ENCODE peak calls at places on chromosomes 13 and 19, in ten cellular contexts. V is heart right ventricle; P is stimulated activated naive CD8-positive, alpha-beta T cell treated with anti-CD3 and anti-CD28 coated beads, Interleukin-15, Interleukin-2, amounts not matched to agents 100 U/mL and 50 U/mL, for 24 hours; E is choroid plexus epithelial cell; T is putamen; G is NCI-H1048; X is cardiac fibroblast; S is ureter; Y is NCI-H187; F is RWPE1. Q is an unnamed sample.

GRCh38 chr13:50543767-50544166 is 299.7 kb downstream of the DLEU7 start:
- DNase-seq in Y (no peak), E (peak; percentile 91), F (no peak), X (peak; percentile 75), V (no peak), P (no peak), T (no peak), S (no peak), G (no peak), Q (no peak)

GRCh38 chr19:39568604-39569003 is 28.6 kb upstream of the EID2 start:
- DNase-seq in P (no peak), E (peak; percentile 11), Y (no peak), V (no peak), T (no peak), F (no peak), X (no peak), S (no peak), G (no peak), Q (no peak)

GRCh38 chr13:110316196-110316595 is 9.1 kb downstream of the COL4A2 start:
- DNase-seq in S (no peak), P (no peak), X (no peak), F (no peak), V (no peak), T (no peak), E (no peak), Y (no peak), G (no peak), Q (no peak)

GRCh38 chr13:21668665-21669599 is 1.9 kb upstream of the FGF9 start:
- DNase-seq in Y (peak; percentile 36), G (no peak), S (no peak), F (no peak), T (no peak), V (no peak), X (peak; percentile 32), P (peak; percentile 52), E (peak; percentile 23), Q (no peak)

GRCh38 chr13:99346328-99347070 is 39.3 kb upstream of the GPR183 start:
- DNase-seq in X (no peak), P (no peak), E (no peak), S (no peak), Y (no peak), G (no peak), V (no peak), T (no peak), F (no peak), Q (no peak)

GRCh38 chr13:28953714-28954113 is 133.6 kb downstream of the MTUS2 start:
- DNase-seq in F (no peak), E (no peak), Y (no peak), S (no peak), T (no peak), X (no peak), P (no peak), V (no peak), G (no peak), Q (no peak)

GRCh38 chr19:45254044-45254531 is 3.0 kb downstream of the MARK4 start:
- DNase-seq in Y (no peak), E (no peak), S (no peak), P (no peak), X (no peak), G (no peak), F (no peak), T (no peak), V (no peak), Q (no peak)

GRCh38 chr19:45999653-46000121 is 4.4 kb downstream of the CCDC61 start:
- DNase-seq in S (no peak), E (peak; percentile 14), G (no peak), F (no peak), Y (no peak), P (peak; percentile 36), T (peak; percentile 62), V (no peak), X (peak; percentile 21), Q (no peak)

GRCh38 chr19:1040476-1041271 is 767 bp downstream of the ABCA7 start:
- DNase-seq in X (peak; percentile 95), V (peak; percentile 92), T (peak; percentile 92), F (peak; percentile 99), E (peak; percentile 97), Y (peak; percentile 90), S (peak; percentile 89), P (peak; percentile 91), G (peak; percentile 84), Q (peak; percentile 95)

GRCh38 chr13:82356667-82357066 is 1525.6 kb downstream of the SLITRK1 start:
- DNase-seq in T (no peak), S (no peak), G (no peak), Y (no peak), E (peak; percentile 39), P (no peak), X (peak; percentile 18), F (no peak), V (no peak), Q (no peak)

GRCh38 chr19:28619842-28620429 is 593.0 kb downstream of the UQCRFS1 start:
- DNase-seq in E (no peak), X (no peak), F (no peak), T (no peak), V (no peak), G (no peak), Y (no peak), S (no peak), P (no peak), Q (no peak)

GRCh38 chr19:38030681-38031422 is 123.8 kb downstream of the SIPA1L3 start:
- DNase-seq in E (no peak), G (no peak), T (no peak), F (no peak), Y (no peak), S (no peak), V (no peak), X (no peak), P (no peak), Q (no peak)

GRCh38 chr13:60178327-60178726 is 14.6 kb upstream of the DIAPH3 start:
- DNase-seq in X (no peak), S (no peak), T (no peak), G (no peak), P (no peak), E (no peak), V (no peak), Y (no peak), F (no peak), Q (no peak)

GRCh38 chr13:62626771-62627170 is 1211.1 kb upstream of the PCDH20 start:
- DNase-seq in S (no peak), V (no peak), G (no peak), P (no peak), F (no peak), E (peak; percentile 19), T (no peak), Y (no peak), X (no peak), Q (no peak)

GRCh38 chr13:96544965-96545364 is 449.3 kb downstream of the OXGR1 start:
- DNase-seq in G (no peak), T (no peak), X (no peak), F (no peak), S (no peak), V (no peak), P (no peak), Y (no peak), E (no peak), Q (no peak)

GRCh38 chr13:50400930-50401553 is 385.8 kb downstream of the KCNRG start:
- DNase-seq in E (peak; percentile 83), V (no peak), S (no peak), Y (no peak), T (peak; percentile 91), X (peak; percentile 89), G (no peak), P (no peak), F (peak; percentile 48), Q (no peak)

GRCh38 chr19:29596885-29597525 is 9.1 kb upstream of the POP4 start:
- DNase-seq in F (no peak), X (peak; percentile 21), Y (peak; percentile 97), E (peak; percentile 48), S (no peak), V (no peak), G (no peak), P (no peak), T (no peak), Q (no peak)

GRCh38 chr19:36245210-36246005 is 30.5 kb downstream of the ZNF146 start:
- DNase-seq in V (no peak), X (no peak), Y (peak; percentile 27), E (no peak), F (no peak), P (no peak), G (no peak), T (no peak), S (peak; percentile 42), Q (no peak)

GRCh38 chr13:109220631-109221030 is 565.8 kb downstream of the IRS2 start:
- DNase-seq in F (no peak), G (no peak), P (no peak), T (no peak), V (no peak), E (no peak), X (no peak), S (no peak), Y (no peak), Q (no peak)

GRCh38 chr13:98927954-98928927 is 49.6 kb downstream of the DOCK9 start:
- DNase-seq in S (no peak), V (no peak), Y (no peak), E (peak; percentile 56), T (no peak), X (peak; percentile 93), G (no peak), P (no peak), F (no peak), Q (no peak)

GRCh38 chr13:51453308-51453958 is 597 bp upstream of the INTS6 start:
- DNase-seq in S (peak; percentile 76), G (no peak), Y (peak; percentile 65), F (no peak), E (no peak), P (peak; percentile 84), T (peak; percentile 85), X (no peak), V (peak; percentile 87), Q (peak; percentile 79)

GRCh38 chr13:57630661-57631606 is 610 bp upstream of the PCDH17 start:
- DNase-seq in X (no peak), F (peak; percentile 64), G (no peak), E (no peak), S (no peak), V (no peak), Y (peak; percentile 82), T (peak; percentile 85), P (no peak), Q (no peak)

GRCh38 chr19:48473161-48473966 is 4.2 kb downstream of the CYTH2 start:
- DNase-seq in P (no peak), G (no peak), X (no peak), S (no peak), F (no peak), T (no peak), V (no peak), Y (no peak), E (no peak), Q (no peak)

GRCh38 chr13:24182703-24183081 is 22.2 kb downstream of the SPATA13 start:
- DNase-seq in T (no peak), F (no peak), V (no peak), S (no peak), X (no peak), P (no peak), E (no peak), Y (no peak), G (no peak), Q (no peak)

GRCh38 chr19:21322528-21322927 is 6.7 kb downstream of the ZNF708 start:
- DNase-seq in V (peak; percentile 30), T (peak; percentile 87), P (no peak), X (peak; percentile 68), E (no peak), F (no peak), G (no peak), S (no peak), Y (no peak), Q (no peak)